ENCODE peak calls at places on chromosomes 3 and 15, in six cellular contexts. Z is AG10803, W is neural progenitor cell, Q is fibroblast of lung, R is skeletal muscle cell, H is kidney epithelial cell. O is an unnamed sample.

GRCh38 chr3:86865506-86865905 is 125.4 kb downstream of the VGLL3 start:
- DNase-seq in H (no peak), Q (no peak), W (no peak), R (no peak), Z (peak), O (peak)

GRCh38 chr15:42159381-42160015 is 3.1 kb upstream of the PLA2G4F start:
- DNase-seq in Q (no peak), H (no peak), W (no peak), Z (no peak), R (no peak), O (no peak)

GRCh38 chr15:101049856-101050646 is 130.9 kb downstream of the LRRK1 start:
- DNase-seq in H (no peak), R (no peak), Q (peak), W (no peak), Z (no peak), O (no peak)

GRCh38 chr3:197829397-197830045 is 38.5 kb downstream of the LRCH3 start:
- DNase-seq in R (no peak), W (no peak), Z (no peak), H (no peak), Q (no peak), O (no peak)

GRCh38 chr3:97952280-97952679 is 20.0 kb downstream of the RIOX2 start:
- DNase-seq in H (no peak), Z (peak), R (peak), W (no peak), Q (peak), O (peak)

GRCh38 chr15:71218272-71218805 is 103.1 kb downstream of the THSD4 start:
- DNase-seq in R (no peak), W (no peak), H (no peak), Q (peak), Z (no peak), O (no peak)

GRCh38 chr3:79467721-79468120 is 300.1 kb downstream of the ROBO1 start:
- DNase-seq in Z (no peak), H (peak), Q (no peak), W (no peak), R (no peak), O (no peak)

GRCh38 chr3:150740733-150741496 is 22.1 kb downstream of the SIAH2 start:
- DNase-seq in Z (no peak), Q (no peak), R (no peak), H (no peak), W (no peak), O (no peak)

GRCh38 chr3:191141728-191142127 is 57.3 kb upstream of the OSTN start:
- DNase-seq in Q (peak), H (peak), W (no peak), R (peak), Z (peak), O (peak)

GRCh38 chr3:33440328-33440577 is at the start of gene UBP1:
- DNase-seq in H (no peak), R (no peak), Z (no peak), Q (no peak), W (peak), O (no peak)

GRCh38 chr15:73682597-73683090 is 1.5 kb upstream of the CD276 start:
- DNase-seq in Z (no peak), R (no peak), Q (no peak), H (no peak), W (no peak), O (no peak)

GRCh38 chr15:54388746-54389145 is 410.5 kb downstream of the UNC13C start:
- DNase-seq in W (no peak), Q (no peak), Z (no peak), H (no peak), R (no peak), O (no peak)

GRCh38 chr3:155737844-155738460 is 6.9 kb downstream of the PLCH1 start:
- DNase-seq in H (peak), Z (no peak), R (no peak), W (peak), Q (no peak), O (no peak)

GRCh38 chr3:148615385-148615784 is 82.3 kb upstream of the AGTR1 start:
- DNase-seq in Q (no peak), W (no peak), H (no peak), R (no peak), Z (no peak), O (no peak)

GRCh38 chr3:112128843-112129727 is 4.0 kb downstream of the GCSAM start:
- DNase-seq in Z (peak), Q (peak), R (no peak), H (no peak), W (peak), O (no peak)

GRCh38 chr3:54003136-54003535 is 111.5 kb upstream of the SELENOK start:
- DNase-seq in W (no peak), Q (no peak), R (no peak), H (no peak), Z (no peak), O (no peak)

GRCh38 chr3:48466386-48467109 is 20.0 kb downstream of the ATRIP start:
- DNase-seq in H (no peak), Q (no peak), R (no peak), Z (peak), W (no peak), O (no peak)

GRCh38 chr15:92124669-92125068 is 269.0 kb upstream of the ST8SIA2 start:
- DNase-seq in Z (no peak), H (no peak), R (no peak), W (no peak), Q (no peak), O (no peak)

GRCh38 chr3:113698891-113699465 is 2.5 kb upstream of the USF3 start:
- DNase-seq in H (no peak), R (no peak), Z (peak), W (peak), Q (peak), O (no peak)

GRCh38 chr3:127158614-127159221 is 34.2 kb upstream of the PRR23E start:
- DNase-seq in Z (no peak), W (peak), H (peak), R (peak), Q (peak), O (no peak)

GRCh38 chr15:43749690-43750345 is 3.6 kb downstream of the PDIA3 start:
- DNase-seq in W (no peak), H (no peak), Q (no peak), R (no peak), Z (no peak), O (peak)

GRCh38 chr3:150345021-150345538 is 63.0 kb upstream of the TSC22D2 start:
- DNase-seq in W (peak), R (no peak), Q (no peak), Z (peak), H (peak), O (peak)

GRCh38 chr3:105429034-105429762 is 62.5 kb downstream of the ALCAM start:
- DNase-seq in W (no peak), R (no peak), H (no peak), Z (no peak), Q (no peak), O (no peak)

GRCh38 chr15:70299931-70300858 is 202.5 kb upstream of the TLE3 start:
- DNase-seq in W (no peak), H (no peak), Z (no peak), R (no peak), Q (no peak), O (no peak)

GRCh38 chr15:45802140-45802539 is 167.3 kb downstream of the SQOR start:
- DNase-seq in Q (no peak), Z (no peak), W (peak), R (no peak), H (no peak), O (no peak)

GRCh38 chr15:55196458-55197361 is at the start of gene RSL24D1:
- DNase-seq in R (peak), H (peak), Z (peak), Q (peak), W (peak), O (peak)

GRCh38 chr3:129793947-129794318 is 99.6 kb downstream of the TMCC1 start:
- DNase-seq in W (peak), Z (no peak), H (no peak), R (no peak), Q (no peak), O (peak)

GRCh38 chr3:185645596-185646381 is 59.7 kb downstream of the SENP2 start:
- DNase-seq in W (peak), Z (no peak), H (no peak), R (no peak), Q (no peak), O (peak)

GRCh38 chr3:194000712-194001111 is 135.2 kb upstream of the HES1 start:
- DNase-seq in R (no peak), W (no peak), H (no peak), Z (no peak), Q (no peak), O (no peak)

GRCh38 chr3:14370719-14371572 is 31.5 kb upstream of the SLC6A6 start:
- DNase-seq in R (no peak), H (no peak), Q (no peak), Z (no peak), W (no peak), O (no peak)

GRCh38 chr3:129605593-129606521 is 619 bp downstream of the PLXND1 start:
- DNase-seq in Q (peak), R (no peak), H (no peak), W (peak), Z (peak), O (peak)

GRCh38 chr3:157354722-157355121 is 81.9 kb upstream of the PTX3 start:
- DNase-seq in Q (peak), Z (no peak), H (no peak), W (peak), R (no peak), O (peak)

GRCh38 chr3:106333911-106334618 is 465.3 kb upstream of the CBLB start:
- DNase-seq in H (peak), Z (peak), W (no peak), Q (peak), R (peak), O (peak)

GRCh38 chr15:89442671-89443307 is 53.6 kb downstream of the RHCG start:
- DNase-seq in R (no peak), Q (peak), W (peak), H (no peak), Z (peak), O (peak)

GRCh38 chr3:16399473-16399872 is 114.0 kb downstream of the RFTN1 start:
- DNase-seq in Z (peak), R (no peak), Q (peak), H (peak), W (no peak), O (peak)

GRCh38 chr15:63360170-63360569 is 21.5 kb downstream of the CA12 start:
- DNase-seq in H (no peak), R (no peak), W (no peak), Q (no peak), Z (no peak), O (no peak)

GRCh38 chr15:63364293-63365003 is 17.2 kb downstream of the CA12 start:
- DNase-seq in Q (no peak), W (no peak), Z (peak), H (no peak), R (no peak), O (no peak)

GRCh38 chr15:63363292-63363691 is 18.4 kb downstream of the CA12 start:
- DNase-seq in Q (no peak), W (no peak), Z (no peak), R (no peak), H (no peak), O (no peak)

GRCh38 chr15:63362873-63363272 is 18.8 kb downstream of the CA12 start:
- DNase-seq in R (no peak), W (no peak), Q (no peak), Z (no peak), H (no peak), O (no peak)

DNA sequence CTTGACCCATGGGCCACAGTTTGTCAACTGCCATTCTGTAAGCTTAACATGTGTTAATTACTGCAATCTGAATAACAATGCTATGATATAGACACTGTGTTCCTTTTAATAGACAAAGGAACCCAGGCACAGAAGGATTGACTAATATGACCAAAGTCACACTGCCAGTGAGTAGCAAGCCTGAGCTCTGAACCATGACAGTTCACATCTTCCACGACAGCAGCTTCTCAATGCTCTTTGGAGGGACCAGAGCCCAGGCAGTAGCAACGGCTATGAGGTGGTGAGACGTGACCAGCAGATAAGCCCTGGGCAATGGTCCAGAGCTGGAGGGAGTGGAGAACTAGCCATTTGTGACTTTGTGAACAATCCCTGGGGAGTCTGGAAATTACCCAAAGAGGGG is 19.4 kb downstream of the CA12 start:
- DNase-seq in R (no peak), W (no peak), Q (peak), H (no peak), Z (no peak), O (no peak)
- H3K4me3 ChIP-seq in R (no peak), W (no peak), Q (no peak), H (no peak), Z (no peak), O (no peak)

GRCh38 chr3:142966808-142967207 is 3.3 kb upstream of the PAQR9 start:
- DNase-seq in Z (no peak), R (no peak), W (no peak), Q (no peak), H (no peak), O (no peak)
- H3K4me3 ChIP-seq in Z (no peak), R (no peak), W (no peak), Q (no peak), H (no peak), O (no peak)

DNA sequence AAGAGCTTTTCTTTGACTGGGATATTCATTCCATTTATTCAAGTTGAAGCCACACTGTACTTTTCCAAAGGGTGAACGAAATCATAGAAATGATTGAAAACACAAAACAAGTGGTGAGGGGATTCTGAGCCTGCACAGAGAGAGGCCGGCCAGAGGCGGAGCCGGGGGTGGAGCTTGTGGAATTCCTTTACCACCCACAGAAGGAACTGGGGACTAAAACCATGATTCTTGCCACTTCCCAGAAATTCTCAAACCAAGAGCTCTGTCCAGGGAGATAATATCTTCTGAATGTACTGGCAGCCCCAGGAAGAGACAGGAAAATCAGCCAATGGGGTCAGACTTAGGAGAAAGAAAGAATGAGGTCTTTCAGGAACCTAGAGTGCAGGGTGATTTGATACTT is 20.8 kb downstream of the FBN1 start:
- DNase-seq in Z (no peak), W (no peak), R (no peak), Q (no peak), H (no peak), O (no peak)
- H3K4me3 ChIP-seq in Z (no peak), W (no peak), R (no peak), Q (no peak), H (no peak), O (no peak)

DNA sequence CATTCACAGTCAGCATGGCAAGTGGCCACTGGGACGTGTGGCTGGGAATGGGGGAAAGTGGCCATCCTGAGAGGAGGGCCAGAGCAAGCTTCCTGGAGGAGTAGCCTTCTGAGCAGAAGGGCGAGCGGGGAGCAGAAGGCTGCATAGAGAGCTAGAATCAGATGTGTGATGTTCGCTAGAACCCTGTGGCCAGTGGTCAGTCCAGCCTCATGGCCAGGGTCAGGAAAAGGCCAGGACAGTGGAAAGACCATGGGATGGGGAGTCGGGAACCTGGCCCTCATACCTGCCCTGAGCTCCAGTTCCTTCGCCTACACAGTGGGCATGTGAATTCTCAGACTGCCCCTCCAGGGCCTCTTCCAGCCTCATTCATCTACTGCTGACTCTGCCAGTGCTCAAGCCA is 102.4 kb downstream of the DNAJB8 start:
- DNase-seq in Q (no peak), R (no peak), Z (no peak), W (no peak), H (no peak), O (no peak)
- H3K4me3 ChIP-seq in Q (no peak), R (no peak), Z (no peak), W (no peak), H (no peak), O (no peak)

GRCh38 chr3:181278468-181279238 is 289.1 kb upstream of the DNAJC19 start:
- DNase-seq in Q (no peak), W (peak), Z (no peak), H (no peak), R (no peak), O (no peak)
- H3K4me3 ChIP-seq in Q (no peak), W (no peak), Z (no peak), H (no peak), R (no peak), O (no peak)

DNA sequence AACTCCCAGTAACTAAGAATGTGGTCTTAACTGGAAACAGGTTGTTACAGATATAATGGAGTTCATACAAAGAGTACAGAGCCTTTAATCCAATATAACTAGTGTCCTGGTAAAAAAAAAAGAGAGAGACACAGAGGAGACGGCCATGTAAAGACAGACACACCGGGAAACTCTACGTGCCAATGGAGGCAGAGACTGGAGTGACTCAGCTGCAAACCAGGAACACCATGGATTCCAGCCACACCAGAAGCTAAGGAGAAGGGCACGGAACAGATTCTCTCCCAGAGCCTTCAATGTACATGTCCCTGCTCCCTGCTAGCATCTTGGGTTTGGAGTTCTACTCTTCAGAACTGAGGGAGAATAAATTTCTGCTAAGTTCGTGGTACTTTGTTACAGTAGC is 4.5 kb downstream of the RNF168 start:
- DNase-seq in Q (peak), R (no peak), W (no peak), H (no peak), Z (peak), O (peak)
- H3K4me3 ChIP-seq in Q (peak), R (no peak), W (no peak), H (no peak), Z (no peak), O (peak)

DNA sequence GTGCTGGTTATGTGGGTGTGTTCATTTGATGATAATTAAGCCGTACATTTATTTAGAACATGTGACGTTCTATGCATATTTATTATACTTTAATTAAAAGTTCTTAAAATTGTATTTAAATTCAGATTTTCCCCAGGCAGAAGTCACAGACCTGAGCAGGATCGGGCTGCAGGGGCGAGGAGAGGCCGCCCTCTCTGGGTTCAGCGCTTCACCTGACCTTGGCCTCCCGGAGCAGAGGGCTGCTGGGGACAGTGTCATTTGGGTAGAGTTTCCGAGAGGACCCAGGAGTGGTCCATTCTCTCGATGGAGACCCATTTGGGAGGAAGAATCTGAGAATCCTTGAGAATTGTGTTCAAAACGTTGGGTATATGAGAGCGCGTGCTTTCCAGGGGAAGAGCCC is 12.0 kb upstream of the TOPBP1 start:
- DNase-seq in Q (no peak), R (no peak), W (no peak), Z (no peak), H (no peak), O (no peak)
- H3K4me3 ChIP-seq in Q (no peak), R (no peak), W (peak), Z (no peak), H (no peak), O (no peak)

O was measured in fibroblast of mammary gland.